ENCODE peak calls at places on chromosomes 5 and 9, in ten cellular contexts. U is naive B cell; D is endothelial cell of umbilical vein; M is activated T-cell treated with anti-CD3 and anti-CD28 coated beads, Interleukin-2, amount 50 U/mL, for 24 hours; W is memory B cell; E is NCI-H1417; X is SW480; B is NAMALWA; K is stimulated activated CD4-positive, alpha-beta T cell treated with anti-CD3 and anti-CD28 coated beads, Interleukin-15, amount 100 ng/mL, for 1 hour; O is stimulated activated CD8-positive, alpha-beta memory T cell treated with anti-CD3 and anti-CD28 coated beads, Interleukin-15, amount 100 ng/mL, for 4 hours. T is an unnamed sample.

GRCh38 chr9:81687521-81688261 is 1.7 kb downstream of the TLE1 start:
- DNase-seq in M (peak), W (peak), D (peak), K (no peak), E (peak), X (no peak), U (peak), B (no peak), O (peak), T (no peak)

GRCh38 chr9:88355166-88355565 is 33.1 kb upstream of the SPIN1 start:
- DNase-seq in X (peak), K (no peak), M (no peak), W (no peak), O (no peak), E (no peak), B (no peak), D (no peak), U (no peak), T (no peak)

GRCh38 chr5:32090026-32090754 is 83.9 kb downstream of the GOLPH3 start:
- DNase-seq in O (no peak), M (no peak), D (no peak), B (no peak), X (no peak), W (no peak), U (no peak), E (no peak), K (no peak), T (no peak)

GRCh38 chr9:135896626-135897025 is 10.7 kb downstream of the CAMSAP1 start:
- DNase-seq in W (no peak), U (no peak), O (no peak), X (no peak), B (no peak), K (no peak), M (no peak), E (no peak), D (no peak), T (no peak)

GRCh38 chr5:102583663-102584062 is 84.9 kb upstream of the SLCO6A1 start:
- DNase-seq in K (no peak), W (no peak), X (peak), M (no peak), B (peak), O (no peak), E (peak), U (peak), D (peak), T (peak)

GRCh38 chr9:87857141-87857947 is 25.3 kb upstream of the SPATA31E1 start:
- DNase-seq in K (no peak), B (no peak), U (no peak), E (no peak), O (no peak), M (no peak), W (no peak), X (no peak), D (no peak), T (no peak)

GRCh38 chr9:109652971-109653370 is 127.0 kb upstream of the PALM2AKAP2 start:
- DNase-seq in K (no peak), M (no peak), D (no peak), X (peak), U (no peak), E (peak), B (no peak), W (no peak), O (no peak), T (no peak)

GRCh38 chr9:3980771-3981170 is 319.1 kb downstream of the GLIS3 start:
- DNase-seq in X (no peak), M (no peak), O (no peak), U (no peak), D (no peak), E (no peak), W (no peak), B (no peak), K (no peak), T (no peak)

GRCh38 chr9:110351009-110351467 is 13.4 kb upstream of the TXNDC8 start:
- DNase-seq in E (no peak), X (peak), M (no peak), D (peak), K (no peak), B (no peak), U (no peak), O (no peak), W (no peak), T (no peak)

GRCh38 chr5:174719211-174719610 is 5.2 kb upstream of the MSX2 start:
- DNase-seq in B (no peak), O (no peak), W (no peak), E (no peak), K (no peak), M (no peak), U (no peak), X (no peak), D (no peak), T (no peak)

GRCh38 chr9:121067655-121068054 is 7.1 kb upstream of the CNTRL start:
- DNase-seq in O (no peak), E (no peak), W (no peak), D (no peak), X (no peak), B (no peak), M (no peak), U (no peak), K (no peak), T (no peak)

GRCh38 chr5:143650296-143650695 is 161.7 kb upstream of the HMHB1 start:
- DNase-seq in U (no peak), O (no peak), D (no peak), K (no peak), B (no peak), X (no peak), W (no peak), M (no peak), E (no peak), T (no peak)

GRCh38 chr5:95786821-95787408 is 35.6 kb downstream of the GLRX start:
- DNase-seq in U (no peak), W (no peak), X (no peak), M (no peak), E (no peak), K (no peak), B (no peak), O (no peak), D (no peak), T (no peak)

GRCh38 chr9:93268551-93269314 is 84.8 kb downstream of the WNK2 start:
- DNase-seq in D (no peak), U (peak), E (peak), W (peak), O (no peak), M (peak), B (peak), K (no peak), X (no peak), T (peak)

GRCh38 chr5:72523960-72524582 is 16.9 kb upstream of the ZNF366 start:
- DNase-seq in W (no peak), K (no peak), D (peak), U (peak), E (no peak), B (peak), M (no peak), X (peak), O (no peak), T (no peak)

GRCh38 chr9:35593581-35593980 is 11.5 kb upstream of the TESK1 start:
- DNase-seq in U (no peak), D (no peak), W (no peak), E (no peak), O (no peak), M (no peak), X (no peak), B (no peak), K (no peak), T (no peak)

GRCh38 chr5:155959082-155959481 is 367.9 kb upstream of the SGCD start:
- DNase-seq in O (no peak), W (no peak), D (no peak), U (no peak), E (no peak), M (no peak), K (no peak), B (no peak), X (no peak), T (no peak)

GRCh38 chr9:121783523-121784507 is 132.4 kb downstream of the DAB2IP start:
- DNase-seq in D (no peak), M (peak), U (no peak), E (peak), O (no peak), W (no peak), X (no peak), K (no peak), B (no peak), T (no peak)

GRCh38 chr5:160199410-160199911 is 29.8 kb upstream of the FABP6 start:
- DNase-seq in D (peak), W (peak), E (peak), O (peak), B (peak), X (peak), U (peak), K (peak), M (peak), T (peak)

GRCh38 chr9:26243722-26244121 is 565.5 kb upstream of the TUSC1 start:
- DNase-seq in M (no peak), U (no peak), B (no peak), D (peak), E (no peak), K (no peak), W (no peak), O (no peak), X (no peak), T (no peak)

GRCh38 chr9:6384732-6385131 is 28.3 kb upstream of the UHRF2 start:
- DNase-seq in O (no peak), E (no peak), U (no peak), X (no peak), W (no peak), D (no peak), B (peak), K (no peak), M (no peak), T (no peak)

GRCh38 chr5:124706041-124706440 is 40.4 kb downstream of the ZNF608 start:
- DNase-seq in K (no peak), W (no peak), U (peak), B (peak), M (no peak), O (no peak), X (no peak), D (no peak), E (no peak), T (no peak)

GRCh38 chr5:134403951-134404350 is 7.7 kb downstream of the CDKN2AIPNL start:
- DNase-seq in B (no peak), K (no peak), W (no peak), O (no peak), E (no peak), X (no peak), D (no peak), U (no peak), M (no peak), T (no peak)

GRCh38 chr5:106827061-106827460 is 843.7 kb downstream of the EFNA5 start:
- DNase-seq in K (no peak), E (no peak), B (no peak), W (no peak), O (no peak), X (no peak), U (no peak), D (no peak), M (no peak), T (no peak)

GRCh38 chr5:79703381-79703645 is 13.7 kb downstream of the CMYA5 start:
- DNase-seq in O (no peak), B (no peak), W (no peak), U (no peak), D (no peak), K (no peak), X (no peak), M (no peak), E (no peak), T (no peak)

GRCh38 chr5:25009063-25009462 is 364.3 kb upstream of the CDH10 start:
- DNase-seq in K (no peak), E (no peak), O (no peak), D (no peak), U (no peak), B (no peak), X (no peak), M (no peak), W (no peak), T (no peak)

T was measured in NCI-H1105 treated with DMSO at 0.1 percent for 48 hours.